ENCODE peak calls at places on chromosomes 12 and 14, in eight cellular contexts. Y, K, H, C, I, F, A and R are unnamed samples.

GRCh38 chr14:77272261-77272660 is 1.3 kb upstream of the NGB start:
- DNase-seq in K (no peak), Y (no peak), I (no peak), F (no peak), H (no peak), A (no peak), C (no peak), R (no peak)

GRCh38 chr12:55019784-55020183 is at the start of gene NEUROD4:
- DNase-seq in A (peak; percentile 54), K (no peak), H (no peak), F (peak; percentile 24), Y (no peak), C (peak; percentile 70), I (no peak), R (no peak)

GRCh38 chr12:3077572-3078081 is 448 bp downstream of the TSPAN9 start:
- DNase-seq in C (peak; percentile 36), H (no peak), F (no peak), K (no peak), A (peak; percentile 70), I (peak; percentile 69), Y (no peak), R (no peak)

GRCh38 chr12:46771268-46771837 is 54.4 kb downstream of the SLC38A4 start:
- DNase-seq in K (no peak), F (no peak), C (peak; percentile 25), A (no peak), Y (no peak), I (no peak), H (no peak), R (no peak)

GRCh38 chr12:100574262-100575074 is 984 bp downstream of the GAS2L3 start:
- DNase-seq in H (no peak), C (peak; percentile 48), Y (no peak), F (no peak), I (no peak), A (no peak), K (no peak), R (no peak)

GRCh38 chr12:71662861-71663560 is 637 bp downstream of the ZFC3H1 start:
- DNase-seq in K (peak; percentile 24), Y (peak; percentile 84), A (peak; percentile 82), I (peak; percentile 46), F (peak; percentile 46), H (peak; percentile 70), C (peak; percentile 71), R (peak; percentile 43)

GRCh38 chr12:570949-571794 is 92.1 kb downstream of the NINJ2 start:
- DNase-seq in F (no peak), Y (peak; percentile 92), I (peak; percentile 82), K (peak; percentile 68), A (peak; percentile 89), H (peak; percentile 91), C (peak; percentile 77), R (no peak)

GRCh38 chr12:116916122-116916521 is 5.4 kb downstream of the FBXW8 start:
- DNase-seq in H (no peak), F (no peak), Y (no peak), C (peak; percentile 74), A (no peak), K (no peak), I (no peak), R (no peak)

GRCh38 chr12:46763230-46763629 is 62.6 kb downstream of the SLC38A4 start:
- DNase-seq in K (no peak), C (no peak), I (no peak), F (no peak), Y (no peak), A (no peak), H (no peak), R (no peak)

GRCh38 chr12:31353730-31354708 is 28.1 kb upstream of the SINHCAF start:
- DNase-seq in I (no peak), F (peak; percentile 3), A (no peak), H (no peak), K (no peak), Y (no peak), C (no peak), R (no peak)

GRCh38 chr14:44914849-44915248 is 46.9 kb downstream of the KLHL28 start:
- DNase-seq in A (no peak), F (no peak), K (no peak), I (no peak), Y (no peak), C (peak; percentile 38), H (no peak), R (no peak)

GRCh38 chr12:89882051-89882450 is 173.4 kb upstream of the ATP2B1 start:
- DNase-seq in A (no peak), K (no peak), C (peak; percentile 58), H (no peak), I (no peak), F (peak; percentile 39), Y (no peak), R (no peak)

GRCh38 chr14:29220077-29220476 is 453.5 kb downstream of the FOXG1 start:
- DNase-seq in C (no peak), I (no peak), K (no peak), F (no peak), A (no peak), Y (no peak), H (no peak), R (no peak)

GRCh38 chr12:101616027-101616494 is 21.3 kb downstream of the MYBPC1 start:
- DNase-seq in C (no peak), A (no peak), K (no peak), H (no peak), I (no peak), F (no peak), Y (no peak), R (no peak)

GRCh38 chr12:81896771-81897170 is 137.6 kb upstream of the PPFIA2 start:
- DNase-seq in C (peak; percentile 14), I (no peak), Y (no peak), K (no peak), A (no peak), F (no peak), H (no peak), R (no peak)

GRCh38 chr14:92586001-92586947 is 72.7 kb downstream of the RIN3 start:
- DNase-seq in Y (no peak), K (peak; percentile 25), I (peak; percentile 42), F (no peak), H (no peak), A (no peak), C (peak; percentile 100), R (no peak)

GRCh38 chr12:45121224-45121623 is 70.3 kb upstream of the DBX2 start:
- DNase-seq in I (no peak), F (no peak), Y (no peak), A (no peak), K (no peak), C (no peak), H (no peak), R (no peak)
- TF ChIP-seq CTCF in I (no peak), F (no peak), Y (no peak), A (no peak), K (no peak), C (peak; percentile 3), H (no peak), R (no peak)

DNA sequence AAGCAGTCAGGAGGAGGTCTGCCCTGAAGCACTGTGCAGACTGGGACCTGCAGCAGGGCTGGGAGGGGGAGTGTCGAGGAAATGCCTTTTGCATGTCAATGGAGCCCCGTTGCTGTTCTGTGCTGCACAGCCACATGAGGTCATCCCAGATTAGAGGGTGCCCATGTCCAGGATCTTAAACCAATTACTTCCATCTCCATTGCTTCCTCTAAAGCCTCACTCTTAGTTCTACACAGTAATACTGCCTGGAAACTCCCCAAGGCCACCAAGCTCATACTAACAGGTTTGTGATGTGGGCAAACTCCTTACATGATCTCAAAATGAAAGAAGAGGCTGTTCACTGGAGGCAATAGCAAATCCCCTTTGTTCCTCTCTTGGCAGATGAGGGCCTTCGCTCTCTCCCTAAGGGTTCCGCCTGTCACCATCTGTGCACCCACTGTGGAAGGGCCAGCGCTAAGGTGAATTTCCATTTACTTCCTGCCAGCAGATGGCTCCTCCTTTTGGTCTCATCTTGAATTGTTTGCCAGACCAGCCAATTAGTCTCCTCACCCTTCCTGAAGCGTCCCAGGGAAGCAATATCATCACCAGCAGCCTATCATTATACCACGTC is 35.4 kb upstream of the LTA4H start:
- DNase-seq in H (no peak), A (no peak), K (no peak), I (no peak), F (no peak), Y (no peak), C (peak; percentile 28), R (no peak)
- TF ChIP-seq CTCF in H (no peak), A (no peak), K (no peak), I (no peak), F (peak; percentile 8), Y (no peak), C (peak; percentile 20), R (no peak)

DNA sequence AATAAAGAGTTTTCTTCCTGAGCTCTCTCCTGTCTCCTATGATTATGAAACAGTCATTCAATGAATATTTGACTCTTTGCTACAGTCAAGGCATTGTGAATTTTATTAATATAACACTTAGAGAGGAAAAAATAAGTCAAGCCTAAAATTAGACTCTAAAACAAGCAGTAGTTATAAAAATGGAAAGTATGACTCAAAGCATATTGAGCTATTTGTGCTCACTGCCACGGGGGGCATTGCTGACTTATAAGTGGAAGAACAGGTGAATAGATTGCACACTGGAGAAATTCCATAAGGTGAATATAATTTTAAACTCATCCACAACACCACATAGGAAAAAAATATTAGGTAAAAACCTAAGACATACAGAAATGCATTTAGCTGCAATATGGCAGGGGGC is 87.7 kb upstream of the CCDC196 start:
- DNase-seq in H (no peak), C (no peak), K (no peak), I (no peak), Y (no peak), A (no peak), F (no peak), R (no peak)
- TF ChIP-seq CTCF in H (no peak), C (no peak), K (no peak), I (no peak), Y (no peak), A (no peak), F (no peak), R (no peak)

GRCh38 chr12:92094751-92095161 is 50.9 kb downstream of the BTG1 start:
- DNase-seq in A (no peak), F (no peak), H (no peak), K (no peak), Y (no peak), C (peak; percentile 48), I (no peak), R (no peak)
- TF ChIP-seq CTCF in A (no peak), F (no peak), H (no peak), K (no peak), Y (no peak), C (no peak), I (no peak), R (no peak)

DNA sequence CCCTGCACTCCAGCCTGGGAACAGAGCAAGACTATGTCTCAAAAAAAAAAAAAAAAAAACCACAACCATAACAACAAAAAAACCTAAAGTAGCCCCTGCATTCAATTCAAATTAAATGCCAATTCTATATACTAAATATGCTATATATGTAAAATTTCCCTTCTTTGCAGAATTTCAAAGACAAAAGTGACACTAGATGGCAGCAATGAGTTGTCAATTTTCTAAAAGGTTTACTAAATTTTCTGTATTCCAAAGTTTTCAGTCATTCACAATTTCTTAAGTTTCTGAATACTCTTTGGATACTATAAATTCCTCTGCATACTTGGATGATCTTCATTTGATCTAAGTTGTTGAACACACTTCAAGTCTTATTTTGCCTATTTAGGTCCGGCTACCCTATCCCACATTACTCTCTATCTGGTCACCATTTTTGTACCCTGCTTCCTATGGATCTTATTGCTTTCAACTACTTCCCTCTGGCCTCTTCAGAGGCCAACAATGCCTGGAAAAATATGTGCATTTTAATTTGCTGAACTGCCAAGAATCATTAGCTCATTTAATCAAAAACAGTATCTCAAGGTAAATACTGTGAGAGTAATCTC is 27.9 kb downstream of the HNRNPC start:
- DNase-seq in Y (no peak), F (no peak), C (no peak), H (no peak), K (no peak), A (no peak), I (no peak), R (no peak)
- TF ChIP-seq CTCF in Y (peak; percentile 23), F (peak; percentile 27), C (peak; percentile 37), H (peak; percentile 19), K (peak; percentile 12), A (peak; percentile 35), I (no peak), R (no peak)

GRCh38 chr12:13255792-13256704 is 59.5 kb downstream of the EMP1 start:
- DNase-seq in K (peak; percentile 67), F (peak; percentile 82), H (peak; percentile 94), Y (peak; percentile 94), I (peak; percentile 90), C (peak; percentile 88), A (peak; percentile 95), R (peak; percentile 94)
- TF ChIP-seq CTCF in K (peak; percentile 89), F (peak; percentile 99), H (peak; percentile 90), Y (peak; percentile 97), I (peak; percentile 85), C (peak; percentile 99), A (peak; percentile 87), R (no peak)